ENCODE peak calls at places on chromosomes 11 and 22, in five cellular contexts. M is uterus, X is IMR-90, L is A549, I is sigmoid colon. H is an unnamed sample.

GRCh38 chr11:72591785-72592490 is 82.3 kb downstream of the PDE2A start:
- DNase-seq in M (no peak), X (no peak), L (no peak), I (no peak), H (no peak)

GRCh38 chr22:29744902-29745301 is 21.9 kb downstream of the ZMAT5 start:
- DNase-seq in I (no peak), X (peak), L (no peak), M (no peak), H (peak)

GRCh38 chr11:68923614-68924013 is 19.9 kb downstream of the IGHMBP2 start:
- DNase-seq in X (no peak), L (no peak), M (no peak), I (peak), H (no peak)

GRCh38 chr11:47852053-47852452 is 3.9 kb upstream of the NUP160 start:
- DNase-seq in X (no peak), L (no peak), I (no peak), M (no peak), H (no peak)

GRCh38 chr11:7442588-7443215 is 42.6 kb upstream of the OLFML1 start:
- DNase-seq in X (peak), L (peak), I (peak), M (peak), H (peak)

GRCh38 chr11:33957304-33957917 is 65.5 kb upstream of the LMO2 start:
- DNase-seq in I (no peak), X (no peak), L (no peak), M (no peak), H (no peak)

GRCh38 chr11:2360081-2360642 is 16.9 kb upstream of the CD81 start:
- DNase-seq in I (no peak), X (no peak), L (no peak), M (no peak), H (no peak)

GRCh38 chr22:40829131-40829530 is 10.0 kb upstream of the SLC25A17 start:
- DNase-seq in M (no peak), X (no peak), I (no peak), L (no peak), H (no peak)

GRCh38 chr22:22913989-22914388 is 26.4 kb downstream of the IGLL5 start:
- DNase-seq in M (no peak), X (no peak), L (no peak), I (no peak), H (no peak)

GRCh38 chr11:131759140-131759539 is 388.7 kb downstream of the NTM start:
- DNase-seq in X (no peak), L (no peak), M (no peak), I (no peak), H (no peak)

GRCh38 chr11:16979708-16980622 is 34.2 kb downstream of the PLEKHA7 start:
- DNase-seq in L (no peak), X (no peak), I (no peak), M (no peak), H (no peak)

GRCh38 chr11:5605849-5606248 is 9.4 kb downstream of the TRIM6 start:
- DNase-seq in L (no peak), I (no peak), M (no peak), X (peak), H (peak)

GRCh38 chr11:71505001-71505400 is 22.1 kb upstream of the KRTAP5-7 start:
- DNase-seq in M (no peak), X (no peak), I (no peak), L (no peak), H (no peak)

GRCh38 chr11:35031869-35032268 is 107.1 kb upstream of the CD44 start:
- DNase-seq in I (no peak), L (no peak), X (peak), M (no peak), H (no peak)

GRCh38 chr11:108975641-108976071 is 310.8 kb downstream of the DDX10 start:
- DNase-seq in X (no peak), M (no peak), L (no peak), I (no peak), H (no peak)

GRCh38 chr11:132278801-132279574 is 908.6 kb downstream of the NTM start:
- DNase-seq in L (peak), X (peak), M (no peak), I (no peak), H (no peak)

GRCh38 chr22:38097557-38098409 is 12.7 kb downstream of the BAIAP2L2 start:
- DNase-seq in M (no peak), X (peak), L (no peak), I (no peak), H (no peak)

GRCh38 chr11:108933630-108934029 is 268.8 kb downstream of the DDX10 start:
- DNase-seq in L (no peak), M (no peak), I (no peak), X (peak), H (no peak)

GRCh38 chr22:27754247-27754887 is 47.2 kb downstream of the MN1 start:
- DNase-seq in L (no peak), X (no peak), I (no peak), M (no peak), H (no peak)

GRCh38 chr11:12008790-12009616 is 577 bp upstream of the DKK3 start:
- DNase-seq in M (peak), X (peak), L (peak), I (peak), H (no peak)

GRCh38 chr11:78213526-78214330 is 25.0 kb downstream of the USP35 start:
- DNase-seq in M (peak), I (peak), X (no peak), L (no peak), H (no peak)

GRCh38 chr22:33188316-33188715 is 130.1 kb upstream of the SYN3 start:
- DNase-seq in X (no peak), I (no peak), L (no peak), M (no peak), H (no peak)

GRCh38 chr11:36672815-36673450 is 74.9 kb upstream of the RAG2 start:
- DNase-seq in X (peak), I (no peak), M (no peak), L (peak), H (no peak)

GRCh38 chr11:12207384-12208150 is 97.2 kb downstream of the MICAL2 start:
- DNase-seq in I (no peak), X (peak), L (no peak), M (no peak), H (no peak)

GRCh38 chr22:42188808-42189447 is 58.3 kb upstream of the CYP2D6 start:
- DNase-seq in L (peak), M (no peak), X (peak), I (no peak), H (no peak)

GRCh38 chr22:49081926-49082325 is 745.7 kb downstream of the BRD1 start:
- DNase-seq in X (no peak), M (no peak), L (no peak), I (peak), H (no peak)

GRCh38 chr22:33000342-33001280 is 57.6 kb downstream of the SYN3 start:
- DNase-seq in M (peak), X (peak), I (peak), L (peak), H (peak)

GRCh38 chr11:120095516-120095915 is 42.4 kb downstream of the TRIM29 start:
- DNase-seq in L (no peak), M (no peak), I (no peak), X (no peak), H (no peak)

GRCh38 chr11:127066426-127067090 is 66.0 kb upstream of the KIRREL3 start:
- DNase-seq in X (no peak), I (no peak), M (no peak), L (no peak), H (no peak)

GRCh38 chr22:31230871-31231621 is 18.9 kb downstream of the LIMK2 start:
- DNase-seq in L (peak), X (peak), M (peak), I (no peak), H (no peak)

GRCh38 chr11:106101797-106102196 is 24.3 kb downstream of the AASDHPPT start:
- DNase-seq in X (peak), M (no peak), L (peak), I (no peak), H (no peak)

GRCh38 chr11:118180300-118180703 is 3.9 kb upstream of the SCN2B start:
- DNase-seq in X (no peak), L (peak), M (peak), I (peak), H (no peak)
- TF ChIP-seq POLR2A in X (no peak), L (no peak), M (no peak), I (no peak), H (no peak)

GRCh38 chr11:363948-364761 is 5.1 kb upstream of the B4GALNT4 start:
- DNase-seq in L (peak), I (peak), X (no peak), M (no peak), H (no peak)
- TF ChIP-seq CTCF in L (peak), I (no peak), X (peak), M (no peak), H (no peak)

GRCh38 chr22:50250249-50250554 is 863 bp downstream of the HDAC10 start:
- DNase-seq in M (no peak), I (no peak), L (no peak), X (no peak), H (no peak)

GRCh38 chr22:50247748-50248147 is 2.9 kb upstream of the TUBGCP6 start:
- DNase-seq in L (peak), X (peak), M (no peak), I (no peak), H (no peak)

GRCh38 chr22:50250555-50251471 is at the start of gene HDAC10:
- DNase-seq in X (peak), I (peak), L (peak), M (peak), H (peak)

GRCh38 chr22:50248192-50249084 is 2.6 kb downstream of the HDAC10 start:
- DNase-seq in M (no peak), I (no peak), L (no peak), X (no peak), H (no peak)

GRCh38 chr22:50249382-50250248 is 1.4 kb downstream of the HDAC10 start:
- DNase-seq in I (no peak), L (no peak), X (no peak), M (no peak), H (no peak)
- H3K4me3 ChIP-seq in I (no peak), L (no peak), X (no peak), M (no peak), H (no peak)

GRCh38 chr11:506950-507726 is at the start of gene RNH1:
- DNase-seq in L (peak), I (peak), X (peak), M (peak), H (peak)
- TF ChIP-seq POLR2A in L (peak), I (peak), X (peak), M (peak), H (no peak)

DNA sequence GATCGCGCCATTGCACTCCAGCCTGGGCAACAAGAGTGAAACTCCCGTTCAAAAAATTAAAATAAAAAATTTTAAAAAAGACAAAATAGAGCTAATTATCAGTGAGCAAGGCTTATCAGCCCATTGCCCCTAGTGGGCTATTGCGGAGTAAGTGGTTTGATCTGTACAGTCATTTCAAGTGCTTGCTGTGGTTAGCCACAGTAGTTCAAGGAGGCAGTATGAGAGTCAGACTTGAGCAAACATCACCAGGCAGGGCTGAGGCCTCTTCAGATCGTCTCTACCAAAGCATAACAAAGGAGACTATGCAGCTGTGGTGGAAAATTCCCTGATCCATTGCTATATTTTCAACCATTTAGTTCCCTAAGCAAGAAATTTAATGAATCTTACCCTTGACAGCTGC is 4.3 kb upstream of the SBF2 start:
- DNase-seq in X (peak), M (no peak), L (peak), I (no peak), H (no peak)
- TF ChIP-seq CTCF in X (peak), M (no peak), L (no peak), I (no peak), H (no peak)

GRCh38 chr11:74683941-74684481 is 47.2 kb downstream of the CHRDL2 start:
- DNase-seq in X (peak), M (no peak), I (peak), L (no peak), H (peak)
- H3K4me3 ChIP-seq in X (no peak), M (peak), I (no peak), L (no peak), H (no peak)

GRCh38 chr11:59200421-59200746 is 12.3 kb downstream of the MPEG1 start:
- DNase-seq in L (no peak), I (no peak), X (no peak), M (no peak), H (no peak)
- TF ChIP-seq POLR2A in L (no peak), I (no peak), X (no peak), M (no peak), H (no peak)

GRCh38 chr11:10808553-10809372 is at the start of gene EIF4G2:
- DNase-seq in M (peak), L (peak), I (peak), X (peak), H (peak)
- TF ChIP-seq CTCF in M (peak), L (no peak), I (no peak), X (no peak), H (no peak)

DNA sequence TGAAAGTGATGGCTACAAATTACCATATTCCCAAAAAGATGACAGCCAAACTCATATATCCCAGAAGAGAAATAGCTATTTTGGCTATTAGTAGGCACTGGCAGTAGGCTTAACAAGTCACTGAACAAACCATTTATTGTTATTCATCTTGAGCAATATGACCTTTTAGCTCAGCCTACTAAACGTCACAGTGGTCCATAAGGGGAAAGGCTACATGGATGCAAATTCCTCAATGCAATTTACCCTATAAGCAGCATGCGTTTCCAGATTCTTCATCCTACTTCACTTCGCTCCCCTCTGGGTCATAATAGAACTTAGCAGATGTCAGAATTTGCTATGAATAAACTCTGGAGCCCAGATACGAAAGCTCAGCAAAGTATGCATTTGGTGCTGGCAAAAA is 114.0 kb downstream of the SIK3 start:
- DNase-seq in X (peak), I (no peak), M (no peak), L (no peak), H (no peak)
- H3K4me3 ChIP-seq in X (no peak), I (no peak), M (no peak), L (no peak), H (no peak)